ENCODE peak calls at places on chromosomes 5 and 9, in ten cellular contexts. V, Q, L, X, E, M, Z, S, I and A are unnamed samples.

GRCh38 chr9:515665-516064 is 301.0 kb downstream of the DOCK8 start:
- DNase-seq in Q (no peak), V (no peak), L (no peak), S (no peak), Z (no peak), X (no peak), I (no peak), M (no peak), E (no peak), A (no peak)

GRCh38 chr5:127839496-127840197 is 136.5 kb downstream of the CCDC192 start:
- DNase-seq in M (no peak), X (peak), Z (no peak), Q (no peak), V (no peak), L (no peak), I (no peak), E (no peak), S (peak), A (no peak)

GRCh38 chr9:110599468-110599867 is 19.9 kb upstream of the SVEP1 start:
- DNase-seq in E (no peak), I (no peak), V (no peak), S (peak), X (no peak), Q (peak), M (no peak), L (no peak), Z (no peak), A (no peak)

GRCh38 chr9:89825648-89826047 is 220.8 kb downstream of the GADD45G start:
- DNase-seq in I (no peak), E (no peak), M (no peak), L (no peak), X (no peak), S (no peak), V (no peak), Z (no peak), Q (no peak), A (no peak)

GRCh38 chr9:36204906-36205547 is 14.3 kb downstream of the CLTA start:
- DNase-seq in Z (peak), E (no peak), L (no peak), X (no peak), Q (no peak), V (no peak), M (no peak), I (no peak), S (peak), A (no peak)

GRCh38 chr5:157827429-157827828 is 31.5 kb downstream of the CLINT1 start:
- DNase-seq in Q (no peak), V (no peak), X (no peak), L (no peak), E (no peak), I (no peak), M (no peak), Z (no peak), S (peak), A (no peak)

GRCh38 chr5:111548992-111549649 is 36.8 kb upstream of the STARD4 start:
- DNase-seq in L (no peak), S (no peak), M (no peak), Q (no peak), Z (no peak), I (no peak), V (no peak), E (no peak), X (no peak), A (no peak)

GRCh38 chr5:99061711-99062110 is 132.9 kb upstream of the CHD1 start:
- DNase-seq in S (peak), I (no peak), X (no peak), Q (no peak), Z (peak), L (no peak), E (no peak), M (no peak), V (no peak), A (no peak)

GRCh38 chr9:134618823-134619454 is 22.7 kb upstream of the COL5A1 start:
- DNase-seq in V (no peak), Z (no peak), M (no peak), L (no peak), I (peak), S (no peak), X (peak), Q (peak), E (peak), A (no peak)

GRCh38 chr5:168528521-168529360 is at the start of gene FBLL1:
- DNase-seq in Z (no peak), M (no peak), X (no peak), E (no peak), L (no peak), I (no peak), V (peak), S (peak), Q (no peak), A (peak)

GRCh38 chr9:129281506-129282145 is 103.6 kb upstream of the IER5L start:
- DNase-seq in I (peak), Q (no peak), E (peak), V (no peak), S (no peak), L (no peak), X (no peak), M (no peak), Z (no peak), A (no peak)

GRCh38 chr9:114606597-114607207 is 4.4 kb upstream of the TMEM268 start:
- DNase-seq in L (no peak), X (peak), Z (peak), V (no peak), I (peak), M (peak), E (no peak), S (peak), Q (no peak), A (no peak)

GRCh38 chr5:175243441-175243840 is 200.5 kb downstream of the DRD1 start:
- DNase-seq in I (no peak), L (no peak), Q (no peak), Z (no peak), M (no peak), V (no peak), S (no peak), E (no peak), X (no peak), A (no peak)

GRCh38 chr9:126705311-126705766 is 91.6 kb downstream of the LMX1B start:
- DNase-seq in Q (peak), V (peak), X (peak), S (peak), L (no peak), I (peak), E (peak), Z (peak), M (no peak), A (peak)

GRCh38 chr5:72166070-72166979 is 59.0 kb downstream of the MAP1B start:
- DNase-seq in Q (peak), Z (no peak), X (no peak), E (peak), I (peak), S (peak), V (no peak), L (no peak), M (no peak), A (peak)

GRCh38 chr5:63128018-63128417 is 549.4 kb downstream of the LRRC70 start:
- DNase-seq in V (no peak), E (no peak), Z (peak), S (no peak), M (no peak), I (no peak), X (no peak), Q (no peak), L (no peak), A (no peak)

GRCh38 chr9:111597852-111598729 is 1.4 kb downstream of the PTGR1 start:
- DNase-seq in L (no peak), I (peak), M (peak), E (peak), Z (peak), S (peak), X (peak), V (peak), Q (peak), A (peak)

GRCh38 chr9:76475691-76476090 is 16.7 kb downstream of the GCNT1 start:
- DNase-seq in S (no peak), L (no peak), X (no peak), I (no peak), E (no peak), V (no peak), Z (no peak), Q (no peak), M (no peak), A (no peak)

GRCh38 chr9:33106827-33107621 is 30.6 kb upstream of the SMU1 start:
- DNase-seq in Z (peak), Q (peak), M (no peak), E (no peak), L (peak), S (peak), V (no peak), X (no peak), I (peak), A (no peak)

GRCh38 chr9:3809724-3810123 is 283.9 kb upstream of the RFX3 start:
- DNase-seq in L (peak), S (no peak), M (no peak), E (no peak), Z (peak), Q (no peak), V (no peak), X (no peak), I (no peak), A (no peak)

GRCh38 chr9:129509508-129509907 is 111.4 kb downstream of the C9orf50 start:
- DNase-seq in M (no peak), L (no peak), I (peak), Z (peak), V (no peak), E (no peak), Q (no peak), X (no peak), S (peak), A (no peak)

GRCh38 chr5:6830643-6831239 is 117.5 kb downstream of the TENT4A start:
- DNase-seq in V (no peak), E (no peak), M (no peak), Q (no peak), I (no peak), Z (no peak), X (no peak), S (no peak), L (no peak), A (no peak)

GRCh38 chr5:72013741-72014703 is 93.3 kb upstream of the MAP1B start:
- DNase-seq in Z (no peak), V (no peak), S (peak), X (no peak), I (no peak), M (no peak), E (no peak), Q (no peak), L (no peak), A (peak)

GRCh38 chr5:99033014-99033931 is 104.5 kb upstream of the CHD1 start:
- DNase-seq in E (no peak), I (no peak), V (no peak), S (peak), X (no peak), Q (no peak), M (no peak), Z (peak), L (no peak), A (no peak)